ENCODE peak calls at places on chromosomes 16 and 17, in six cellular contexts. R is activated naive CD4-positive, alpha-beta T cell; V is effector memory CD8-positive, alpha-beta T cell; Y is stimulated activated CD4-positive, alpha-beta T cell treated with anti-CD3 and anti-CD28 coated beads, Interleukin-1b, Interleukin-23, amount 100 ng/mL, for 1 hour; S is activated T-cell treated with anti-CD3 and anti-CD28 coated beads for 24 hours; X is activated CD8-positive, alpha-beta T cell treated with anti-CD3 and anti-CD28 coated beads for 36 hours. B is an unnamed sample.

GRCh38 chr17:42354956-42355843 is 33.0 kb downstream of the STAT3 start:
- DNase-seq in V (no peak), R (no peak), Y (no peak), X (no peak), S (no peak), B (peak; percentile 20)

GRCh38 chr16:69720822-69721430 is 5.4 kb downstream of the NQO1 start:
- DNase-seq in S (no peak), R (no peak), X (no peak), Y (no peak), V (no peak), B (no peak)

GRCh38 chr16:28192811-28193529 is 18.8 kb downstream of the XPO6 start:
- DNase-seq in S (peak; percentile 59), X (peak; percentile 94), V (peak; percentile 75), Y (peak; percentile 41), R (peak; percentile 29), B (peak; percentile 59)

GRCh38 chr17:81607431-81607830 is 29.5 kb downstream of the NPLOC4 start:
- DNase-seq in V (no peak), S (no peak), Y (no peak), R (no peak), X (no peak), B (no peak)

GRCh38 chr16:53805747-53806146 is 101.8 kb downstream of the FTO start:
- DNase-seq in R (no peak), V (no peak), S (no peak), X (no peak), Y (no peak), B (no peak)

GRCh38 chr17:51428668-51429486 is 168.5 kb downstream of the UTP18 start:
- DNase-seq in Y (no peak), R (no peak), V (no peak), S (no peak), X (peak; percentile 10), B (no peak)

GRCh38 chr17:41863074-41863843 is 2.0 kb downstream of the KLHL11 start:
- DNase-seq in R (no peak), Y (no peak), V (peak; percentile 9), S (no peak), X (peak; percentile 70), B (no peak)

GRCh38 chr17:75619506-75620431 is 13.5 kb upstream of the SMIM5 start:
- DNase-seq in S (no peak), V (no peak), R (no peak), Y (no peak), X (peak; percentile 25), B (no peak)

GRCh38 chr16:2741168-2741567 is 11.3 kb upstream of the SRRM2 start:
- DNase-seq in R (no peak), Y (no peak), S (no peak), X (no peak), V (no peak), B (no peak)

GRCh38 chr17:70313450-70313849 is 144.1 kb downstream of the KCNJ2 start:
- DNase-seq in S (no peak), V (no peak), Y (no peak), R (no peak), X (no peak), B (peak; percentile 18)

GRCh38 chr16:57993897-57994296 is 6.6 kb downstream of the ZNF319 start:
- DNase-seq in X (no peak), R (no peak), Y (no peak), V (no peak), S (no peak), B (no peak)

B was measured in GM06990.